ENCODE peak calls at places on chromosomes 1 and 21, in eight cellular contexts. One of them, this sample, is unnamed.

GRCh38 chr1:91529856-91530255 is 29.2 kb downstream of the CDC7 start:
- DNase-seq in left ventricle myocardium inferior: no peak
- DNase-seq in Calu3: peak
- DNase-seq in Peyer's patch: no peak
- DNase-seq in amygdala: no peak
- DNase-seq in activated CD4-positive, CD25-positive, alpha-beta regulatory T cell treated with anti-CD3 and anti-CD28 coated beads, Interleukin-2, amount 50 U/mL, for 72 hours: no peak
- DNase-seq in posterior cingulate gyrus: no peak
- DNase-seq in stimulated activated CD4-positive, alpha-beta T cell treated with anti-CD3 and anti-CD28 coated beads, Interleukin-4, amount 100 ng/mL, for 1 hour: no peak
- DNase-seq in this sample: no peak

GRCh38 chr1:31725777-31726535 is 22.1 kb upstream of the COL16A1 start:
- DNase-seq in left ventricle myocardium inferior: no peak
- DNase-seq in Calu3: no peak
- DNase-seq in Peyer's patch: peak
- DNase-seq in amygdala: no peak
- DNase-seq in activated CD4-positive, CD25-positive, alpha-beta regulatory T cell treated with anti-CD3 and anti-CD28 coated beads, Interleukin-2, amount 50 U/mL, for 72 hours: no peak
- DNase-seq in posterior cingulate gyrus: no peak
- DNase-seq in stimulated activated CD4-positive, alpha-beta T cell treated with anti-CD3 and anti-CD28 coated beads, Interleukin-4, amount 100 ng/mL, for 1 hour: no peak
- DNase-seq in this sample: no peak

GRCh38 chr1:54488065-54488750 is 59.8 kb upstream of the ACOT11 start:
- DNase-seq in left ventricle myocardium inferior: peak
- DNase-seq in Calu3: peak
- DNase-seq in Peyer's patch: peak
- DNase-seq in amygdala: peak
- DNase-seq in activated CD4-positive, CD25-positive, alpha-beta regulatory T cell treated with anti-CD3 and anti-CD28 coated beads, Interleukin-2, amount 50 U/mL, for 72 hours: peak
- DNase-seq in posterior cingulate gyrus: peak
- DNase-seq in stimulated activated CD4-positive, alpha-beta T cell treated with anti-CD3 and anti-CD28 coated beads, Interleukin-4, amount 100 ng/mL, for 1 hour: peak
- DNase-seq in this sample: peak

GRCh38 chr1:8025671-8026144 is 401 bp downstream of the ERRFI1 start:
- DNase-seq in left ventricle myocardium inferior: no peak
- DNase-seq in Calu3: no peak
- DNase-seq in Peyer's patch: no peak
- DNase-seq in amygdala: no peak
- DNase-seq in activated CD4-positive, CD25-positive, alpha-beta regulatory T cell treated with anti-CD3 and anti-CD28 coated beads, Interleukin-2, amount 50 U/mL, for 72 hours: no peak
- DNase-seq in posterior cingulate gyrus: no peak
- DNase-seq in stimulated activated CD4-positive, alpha-beta T cell treated with anti-CD3 and anti-CD28 coated beads, Interleukin-4, amount 100 ng/mL, for 1 hour: no peak
- DNase-seq in this sample: no peak

GRCh38 chr1:118217073-118217620 is 32.1 kb upstream of the SPAG17 start:
- DNase-seq in left ventricle myocardium inferior: no peak
- DNase-seq in Calu3: no peak
- DNase-seq in Peyer's patch: no peak
- DNase-seq in amygdala: no peak
- DNase-seq in activated CD4-positive, CD25-positive, alpha-beta regulatory T cell treated with anti-CD3 and anti-CD28 coated beads, Interleukin-2, amount 50 U/mL, for 72 hours: no peak
- DNase-seq in posterior cingulate gyrus: no peak
- DNase-seq in stimulated activated CD4-positive, alpha-beta T cell treated with anti-CD3 and anti-CD28 coated beads, Interleukin-4, amount 100 ng/mL, for 1 hour: no peak
- DNase-seq in this sample: no peak

GRCh38 chr1:43668956-43669355 is 19.0 kb downstream of the KDM4A start:
- DNase-seq in left ventricle myocardium inferior: no peak
- DNase-seq in Calu3: no peak
- DNase-seq in Peyer's patch: no peak
- DNase-seq in amygdala: no peak
- DNase-seq in activated CD4-positive, CD25-positive, alpha-beta regulatory T cell treated with anti-CD3 and anti-CD28 coated beads, Interleukin-2, amount 50 U/mL, for 72 hours: no peak
- DNase-seq in posterior cingulate gyrus: no peak
- DNase-seq in stimulated activated CD4-positive, alpha-beta T cell treated with anti-CD3 and anti-CD28 coated beads, Interleukin-4, amount 100 ng/mL, for 1 hour: no peak
- DNase-seq in this sample: no peak

GRCh38 chr1:100861379-100861778 is 33.3 kb downstream of the EXTL2 start:
- DNase-seq in left ventricle myocardium inferior: no peak
- DNase-seq in Calu3: no peak
- DNase-seq in Peyer's patch: no peak
- DNase-seq in amygdala: no peak
- DNase-seq in activated CD4-positive, CD25-positive, alpha-beta regulatory T cell treated with anti-CD3 and anti-CD28 coated beads, Interleukin-2, amount 50 U/mL, for 72 hours: no peak
- DNase-seq in posterior cingulate gyrus: no peak
- DNase-seq in stimulated activated CD4-positive, alpha-beta T cell treated with anti-CD3 and anti-CD28 coated beads, Interleukin-4, amount 100 ng/mL, for 1 hour: no peak
- DNase-seq in this sample: no peak

GRCh38 chr1:245997471-245998258 is 509.4 kb downstream of the SMYD3 start:
- DNase-seq in left ventricle myocardium inferior: peak
- DNase-seq in Calu3: peak
- DNase-seq in Peyer's patch: no peak
- DNase-seq in amygdala: no peak
- DNase-seq in activated CD4-positive, CD25-positive, alpha-beta regulatory T cell treated with anti-CD3 and anti-CD28 coated beads, Interleukin-2, amount 50 U/mL, for 72 hours: no peak
- DNase-seq in posterior cingulate gyrus: no peak
- DNase-seq in stimulated activated CD4-positive, alpha-beta T cell treated with anti-CD3 and anti-CD28 coated beads, Interleukin-4, amount 100 ng/mL, for 1 hour: no peak
- DNase-seq in this sample: peak

GRCh38 chr1:221801773-221802516 is 60.1 kb upstream of the DUSP10 start:
- DNase-seq in left ventricle myocardium inferior: no peak
- DNase-seq in Calu3: no peak
- DNase-seq in Peyer's patch: no peak
- DNase-seq in amygdala: no peak
- DNase-seq in activated CD4-positive, CD25-positive, alpha-beta regulatory T cell treated with anti-CD3 and anti-CD28 coated beads, Interleukin-2, amount 50 U/mL, for 72 hours: no peak
- DNase-seq in posterior cingulate gyrus: no peak
- DNase-seq in stimulated activated CD4-positive, alpha-beta T cell treated with anti-CD3 and anti-CD28 coated beads, Interleukin-4, amount 100 ng/mL, for 1 hour: no peak
- DNase-seq in this sample: no peak

GRCh38 chr1:221683681-221684080 is 58.2 kb downstream of the DUSP10 start:
- DNase-seq in left ventricle myocardium inferior: no peak
- DNase-seq in Calu3: no peak
- DNase-seq in Peyer's patch: no peak
- DNase-seq in amygdala: no peak
- DNase-seq in activated CD4-positive, CD25-positive, alpha-beta regulatory T cell treated with anti-CD3 and anti-CD28 coated beads, Interleukin-2, amount 50 U/mL, for 72 hours: no peak
- DNase-seq in posterior cingulate gyrus: no peak
- DNase-seq in stimulated activated CD4-positive, alpha-beta T cell treated with anti-CD3 and anti-CD28 coated beads, Interleukin-4, amount 100 ng/mL, for 1 hour: no peak
- DNase-seq in this sample: no peak

GRCh38 chr1:43618521-43619313 is 31.2 kb upstream of the KDM4A start:
- DNase-seq in left ventricle myocardium inferior: no peak
- DNase-seq in Calu3: no peak
- DNase-seq in Peyer's patch: no peak
- DNase-seq in amygdala: no peak
- DNase-seq in activated CD4-positive, CD25-positive, alpha-beta regulatory T cell treated with anti-CD3 and anti-CD28 coated beads, Interleukin-2, amount 50 U/mL, for 72 hours: no peak
- DNase-seq in posterior cingulate gyrus: no peak
- DNase-seq in stimulated activated CD4-positive, alpha-beta T cell treated with anti-CD3 and anti-CD28 coated beads, Interleukin-4, amount 100 ng/mL, for 1 hour: no peak
- DNase-seq in this sample: no peak

GRCh38 chr1:165827199-165828102 is at the start of gene UCK2:
- DNase-seq in left ventricle myocardium inferior: peak
- DNase-seq in Calu3: peak
- DNase-seq in Peyer's patch: peak
- DNase-seq in amygdala: peak
- DNase-seq in activated CD4-positive, CD25-positive, alpha-beta regulatory T cell treated with anti-CD3 and anti-CD28 coated beads, Interleukin-2, amount 50 U/mL, for 72 hours: peak
- DNase-seq in posterior cingulate gyrus: peak
- DNase-seq in stimulated activated CD4-positive, alpha-beta T cell treated with anti-CD3 and anti-CD28 coated beads, Interleukin-4, amount 100 ng/mL, for 1 hour: peak
- DNase-seq in this sample: peak

GRCh38 chr21:46195595-46196195 is 11.4 kb upstream of the SPATC1L start:
- DNase-seq in left ventricle myocardium inferior: peak
- DNase-seq in Calu3: no peak
- DNase-seq in Peyer's patch: no peak
- DNase-seq in amygdala: no peak
- DNase-seq in activated CD4-positive, CD25-positive, alpha-beta regulatory T cell treated with anti-CD3 and anti-CD28 coated beads, Interleukin-2, amount 50 U/mL, for 72 hours: no peak
- DNase-seq in posterior cingulate gyrus: no peak
- DNase-seq in stimulated activated CD4-positive, alpha-beta T cell treated with anti-CD3 and anti-CD28 coated beads, Interleukin-4, amount 100 ng/mL, for 1 hour: no peak
- DNase-seq in this sample: no peak

GRCh38 chr1:27349784-27350672 is 8.2 kb downstream of the SYTL1 start:
- DNase-seq in left ventricle myocardium inferior: peak
- DNase-seq in Calu3: no peak
- DNase-seq in Peyer's patch: no peak
- DNase-seq in amygdala: no peak
- DNase-seq in activated CD4-positive, CD25-positive, alpha-beta regulatory T cell treated with anti-CD3 and anti-CD28 coated beads, Interleukin-2, amount 50 U/mL, for 72 hours: no peak
- DNase-seq in posterior cingulate gyrus: no peak
- DNase-seq in stimulated activated CD4-positive, alpha-beta T cell treated with anti-CD3 and anti-CD28 coated beads, Interleukin-4, amount 100 ng/mL, for 1 hour: no peak
- DNase-seq in this sample: no peak

GRCh38 chr1:25065246-25066238 is 135.5 kb upstream of the RUNX3 start:
- DNase-seq in left ventricle myocardium inferior: no peak
- DNase-seq in Calu3: no peak
- DNase-seq in Peyer's patch: no peak
- DNase-seq in amygdala: no peak
- DNase-seq in activated CD4-positive, CD25-positive, alpha-beta regulatory T cell treated with anti-CD3 and anti-CD28 coated beads, Interleukin-2, amount 50 U/mL, for 72 hours: peak
- DNase-seq in posterior cingulate gyrus: no peak
- DNase-seq in stimulated activated CD4-positive, alpha-beta T cell treated with anti-CD3 and anti-CD28 coated beads, Interleukin-4, amount 100 ng/mL, for 1 hour: no peak
- DNase-seq in this sample: no peak

GRCh38 chr1:2347907-2348306 is 43.4 kb downstream of the MORN1 start:
- DNase-seq in left ventricle myocardium inferior: no peak
- DNase-seq in Calu3: no peak
- DNase-seq in Peyer's patch: no peak
- DNase-seq in amygdala: no peak
- DNase-seq in activated CD4-positive, CD25-positive, alpha-beta regulatory T cell treated with anti-CD3 and anti-CD28 coated beads, Interleukin-2, amount 50 U/mL, for 72 hours: peak
- DNase-seq in posterior cingulate gyrus: no peak
- DNase-seq in stimulated activated CD4-positive, alpha-beta T cell treated with anti-CD3 and anti-CD28 coated beads, Interleukin-4, amount 100 ng/mL, for 1 hour: no peak
- DNase-seq in this sample: no peak

GRCh38 chr1:243253211-243253926 is 1.7 kb downstream of the CEP170 start:
- DNase-seq in left ventricle myocardium inferior: no peak
- DNase-seq in Calu3: no peak
- DNase-seq in Peyer's patch: no peak
- DNase-seq in amygdala: no peak
- DNase-seq in activated CD4-positive, CD25-positive, alpha-beta regulatory T cell treated with anti-CD3 and anti-CD28 coated beads, Interleukin-2, amount 50 U/mL, for 72 hours: no peak
- DNase-seq in posterior cingulate gyrus: no peak
- DNase-seq in stimulated activated CD4-positive, alpha-beta T cell treated with anti-CD3 and anti-CD28 coated beads, Interleukin-4, amount 100 ng/mL, for 1 hour: no peak
- DNase-seq in this sample: no peak

GRCh38 chr1:162285149-162285561 is 91.5 kb downstream of the SPATA46 start:
- DNase-seq in left ventricle myocardium inferior: peak
- DNase-seq in Calu3: peak
- DNase-seq in Peyer's patch: no peak
- DNase-seq in amygdala: no peak
- DNase-seq in activated CD4-positive, CD25-positive, alpha-beta regulatory T cell treated with anti-CD3 and anti-CD28 coated beads, Interleukin-2, amount 50 U/mL, for 72 hours: no peak
- DNase-seq in posterior cingulate gyrus: no peak
- DNase-seq in stimulated activated CD4-positive, alpha-beta T cell treated with anti-CD3 and anti-CD28 coated beads, Interleukin-4, amount 100 ng/mL, for 1 hour: no peak
- DNase-seq in this sample: peak

GRCh38 chr1:63127376-63127775 is 195.0 kb upstream of the FOXD3 start:
- DNase-seq in left ventricle myocardium inferior: no peak
- DNase-seq in Calu3: no peak
- DNase-seq in Peyer's patch: no peak
- DNase-seq in amygdala: no peak
- DNase-seq in activated CD4-positive, CD25-positive, alpha-beta regulatory T cell treated with anti-CD3 and anti-CD28 coated beads, Interleukin-2, amount 50 U/mL, for 72 hours: no peak
- DNase-seq in posterior cingulate gyrus: no peak
- DNase-seq in stimulated activated CD4-positive, alpha-beta T cell treated with anti-CD3 and anti-CD28 coated beads, Interleukin-4, amount 100 ng/mL, for 1 hour: no peak
- DNase-seq in this sample: no peak

GRCh38 chr1:203129501-203130231 is 2.1 kb downstream of the ADORA1 start:
- DNase-seq in left ventricle myocardium inferior: peak
- DNase-seq in Calu3: peak
- DNase-seq in Peyer's patch: no peak
- DNase-seq in amygdala: peak
- DNase-seq in activated CD4-positive, CD25-positive, alpha-beta regulatory T cell treated with anti-CD3 and anti-CD28 coated beads, Interleukin-2, amount 50 U/mL, for 72 hours: no peak
- DNase-seq in posterior cingulate gyrus: peak
- DNase-seq in stimulated activated CD4-positive, alpha-beta T cell treated with anti-CD3 and anti-CD28 coated beads, Interleukin-4, amount 100 ng/mL, for 1 hour: no peak
- DNase-seq in this sample: no peak

GRCh38 chr1:196873385-196873784 is 14.5 kb upstream of the CFHR4 start:
- DNase-seq in left ventricle myocardium inferior: no peak
- DNase-seq in Calu3: no peak
- DNase-seq in Peyer's patch: no peak
- DNase-seq in amygdala: no peak
- DNase-seq in activated CD4-positive, CD25-positive, alpha-beta regulatory T cell treated with anti-CD3 and anti-CD28 coated beads, Interleukin-2, amount 50 U/mL, for 72 hours: no peak
- DNase-seq in posterior cingulate gyrus: no peak
- DNase-seq in stimulated activated CD4-positive, alpha-beta T cell treated with anti-CD3 and anti-CD28 coated beads, Interleukin-4, amount 100 ng/mL, for 1 hour: no peak
- DNase-seq in this sample: no peak

GRCh38 chr21:27298465-27298864 is 331.6 kb upstream of the ADAMTS5 start:
- DNase-seq in left ventricle myocardium inferior: no peak
- DNase-seq in Calu3: no peak
- DNase-seq in Peyer's patch: no peak
- DNase-seq in amygdala: no peak
- DNase-seq in activated CD4-positive, CD25-positive, alpha-beta regulatory T cell treated with anti-CD3 and anti-CD28 coated beads, Interleukin-2, amount 50 U/mL, for 72 hours: no peak
- DNase-seq in posterior cingulate gyrus: no peak
- DNase-seq in stimulated activated CD4-positive, alpha-beta T cell treated with anti-CD3 and anti-CD28 coated beads, Interleukin-4, amount 100 ng/mL, for 1 hour: no peak
- DNase-seq in this sample: no peak

GRCh38 chr21:38922474-38922873 is 116.7 kb downstream of the ETS2 start:
- DNase-seq in left ventricle myocardium inferior: no peak
- DNase-seq in Calu3: no peak
- DNase-seq in Peyer's patch: no peak
- DNase-seq in amygdala: no peak
- DNase-seq in activated CD4-positive, CD25-positive, alpha-beta regulatory T cell treated with anti-CD3 and anti-CD28 coated beads, Interleukin-2, amount 50 U/mL, for 72 hours: no peak
- DNase-seq in posterior cingulate gyrus: no peak
- DNase-seq in stimulated activated CD4-positive, alpha-beta T cell treated with anti-CD3 and anti-CD28 coated beads, Interleukin-4, amount 100 ng/mL, for 1 hour: no peak
- DNase-seq in this sample: no peak

GRCh38 chr1:175208773-175209492 is 16.4 kb upstream of the KIAA0040 start:
- DNase-seq in left ventricle myocardium inferior: no peak
- DNase-seq in Calu3: no peak
- DNase-seq in Peyer's patch: peak
- DNase-seq in amygdala: no peak
- DNase-seq in activated CD4-positive, CD25-positive, alpha-beta regulatory T cell treated with anti-CD3 and anti-CD28 coated beads, Interleukin-2, amount 50 U/mL, for 72 hours: no peak
- DNase-seq in posterior cingulate gyrus: no peak
- DNase-seq in stimulated activated CD4-positive, alpha-beta T cell treated with anti-CD3 and anti-CD28 coated beads, Interleukin-4, amount 100 ng/mL, for 1 hour: no peak
- DNase-seq in this sample: no peak

GRCh38 chr1:212254853-212255363 is 30.3 kb upstream of the PPP2R5A start:
- DNase-seq in left ventricle myocardium inferior: no peak
- DNase-seq in Calu3: no peak
- DNase-seq in Peyer's patch: no peak
- DNase-seq in amygdala: no peak
- DNase-seq in activated CD4-positive, CD25-positive, alpha-beta regulatory T cell treated with anti-CD3 and anti-CD28 coated beads, Interleukin-2, amount 50 U/mL, for 72 hours: no peak
- DNase-seq in posterior cingulate gyrus: no peak
- DNase-seq in stimulated activated CD4-positive, alpha-beta T cell treated with anti-CD3 and anti-CD28 coated beads, Interleukin-4, amount 100 ng/mL, for 1 hour: no peak
- DNase-seq in this sample: no peak

GRCh38 chr1:70910013-70910412 is 137.6 kb downstream of the PTGER3 start:
- DNase-seq in left ventricle myocardium inferior: no peak
- DNase-seq in Calu3: no peak
- DNase-seq in Peyer's patch: no peak
- DNase-seq in amygdala: no peak
- DNase-seq in activated CD4-positive, CD25-positive, alpha-beta regulatory T cell treated with anti-CD3 and anti-CD28 coated beads, Interleukin-2, amount 50 U/mL, for 72 hours: no peak
- DNase-seq in posterior cingulate gyrus: no peak
- DNase-seq in stimulated activated CD4-positive, alpha-beta T cell treated with anti-CD3 and anti-CD28 coated beads, Interleukin-4, amount 100 ng/mL, for 1 hour: no peak
- DNase-seq in this sample: no peak

GRCh38 chr1:10152709-10153284 is 57.6 kb upstream of the KIF1B start:
- DNase-seq in left ventricle myocardium inferior: no peak
- DNase-seq in Calu3: peak
- DNase-seq in Peyer's patch: no peak
- DNase-seq in amygdala: peak
- DNase-seq in activated CD4-positive, CD25-positive, alpha-beta regulatory T cell treated with anti-CD3 and anti-CD28 coated beads, Interleukin-2, amount 50 U/mL, for 72 hours: no peak
- DNase-seq in posterior cingulate gyrus: peak
- DNase-seq in stimulated activated CD4-positive, alpha-beta T cell treated with anti-CD3 and anti-CD28 coated beads, Interleukin-4, amount 100 ng/mL, for 1 hour: peak
- DNase-seq in this sample: no peak

GRCh38 chr1:229117664-229118300 is 153.1 kb upstream of the RAB4A start:
- DNase-seq in left ventricle myocardium inferior: peak
- DNase-seq in Calu3: peak
- DNase-seq in Peyer's patch: no peak
- DNase-seq in amygdala: peak
- DNase-seq in activated CD4-positive, CD25-positive, alpha-beta regulatory T cell treated with anti-CD3 and anti-CD28 coated beads, Interleukin-2, amount 50 U/mL, for 72 hours: no peak
- DNase-seq in posterior cingulate gyrus: peak
- DNase-seq in stimulated activated CD4-positive, alpha-beta T cell treated with anti-CD3 and anti-CD28 coated beads, Interleukin-4, amount 100 ng/mL, for 1 hour: no peak
- DNase-seq in this sample: peak